ENCODE peak calls at places on chromosomes 3 and 15, in four cellular contexts. U, A, S and J are unnamed samples.

GRCh38 chr3:102447272-102447671 is 12.5 kb downstream of the ZPLD1 start:
- DNase-seq in U (no peak), A (no peak), S (no peak), J (no peak)

GRCh38 chr15:101560722-101561583 is 71.4 kb upstream of the PCSK6 start:
- DNase-seq in U (no peak), A (no peak), S (no peak), J (no peak)

GRCh38 chr3:127749787-127750225 is 72.5 kb downstream of the MGLL start:
- DNase-seq in U (no peak), A (peak), S (no peak), J (peak)

GRCh38 chr15:78353093-78353492 is 12.9 kb downstream of the CRABP1 start:
- DNase-seq in U (no peak), A (peak), S (no peak), J (no peak)

GRCh38 chr3:152295834-152296233 is 27.1 kb downstream of the MBNL1 start:
- DNase-seq in U (no peak), A (no peak), S (no peak), J (no peak)

GRCh38 chr3:72614394-72615074 is 233.7 kb downstream of the SHQ1 start:
- DNase-seq in U (no peak), A (no peak), S (no peak), J (no peak)

GRCh38 chr3:186162221-186162620 is 53.3 kb upstream of the ETV5 start:
- DNase-seq in U (no peak), A (no peak), S (no peak), J (no peak)

GRCh38 chr3:134359121-134360010 is 14.9 kb downstream of the AMOTL2 start:
- DNase-seq in U (no peak), A (no peak), S (no peak), J (peak)

GRCh38 chr3:141682007-141682406 is 56.1 kb upstream of the RNF7 start:
- DNase-seq in U (no peak), A (no peak), S (no peak), J (no peak)

GRCh38 chr3:151082880-151083838 is 2.3 kb upstream of the MED12L start:
- DNase-seq in U (no peak), A (no peak), S (no peak), J (no peak)

GRCh38 chr3:172726370-172726769 is 15.5 kb upstream of the NCEH1 start:
- DNase-seq in U (no peak), A (no peak), S (no peak), J (no peak)

GRCh38 chr3:154598166-154598565 is 168.2 kb upstream of the GPR149 start:
- DNase-seq in U (no peak), A (no peak), S (no peak), J (no peak)

GRCh38 chr3:127822166-127822835 is at the start of gene MGLL:
- DNase-seq in U (no peak), A (peak), S (no peak), J (no peak)

GRCh38 chr3:183844606-183845005 is 19.2 kb upstream of the MAP6D1 start:
- DNase-seq in U (no peak), A (no peak), S (no peak), J (no peak)

GRCh38 chr3:101081990-101082389 is 88.8 kb upstream of the ABI3BP start:
- DNase-seq in U (no peak), A (no peak), S (no peak), J (no peak)

GRCh38 chr15:87878161-87878560 is 378.4 kb downstream of the NTRK3 start:
- DNase-seq in U (no peak), A (no peak), S (no peak), J (no peak)

GRCh38 chr15:56699743-56700142 is 33.6 kb downstream of the ZNF280D start:
- DNase-seq in U (no peak), A (no peak), S (no peak), J (no peak)